ENCODE peak calls at places on chromosome 16, in eight cellular contexts. One of them, this sample, is unnamed.
A peak's percentile ranks its signal among the peaks of the same experiment; 100 is the strongest.

GRCh38 chr16:3576211-3576610 is 992 bp downstream of the NLRC3 start:
- DNase-seq in HEK293T: no peak
- DNase-seq in globus pallidus: no peak
- DNase-seq in activated CD4-positive, alpha-beta T cell treated with anti-CD3 and anti-CD28 coated beads, Interleukin-2, amount 50 U/mL, for 48 hours: peak; percentile 40
- DNase-seq in activated CD8-positive, alpha-beta memory T cell treated with anti-CD3 and anti-CD28 coated beads for 24 hours: peak; percentile 74
- DNase-seq in breast epithelium: no peak
- DNase-seq in non-pigmented ciliary epithelial cell: no peak
- DNase-seq in EH: no peak
- DNase-seq in this sample: no peak

GRCh38 chr16:54503436-54503835 is 216.8 kb upstream of the IRX3 start:
- DNase-seq in HEK293T: no peak
- DNase-seq in globus pallidus: no peak
- DNase-seq in activated CD4-positive, alpha-beta T cell treated with anti-CD3 and anti-CD28 coated beads, Interleukin-2, amount 50 U/mL, for 48 hours: no peak
- DNase-seq in activated CD8-positive, alpha-beta memory T cell treated with anti-CD3 and anti-CD28 coated beads for 24 hours: no peak
- DNase-seq in breast epithelium: no peak
- DNase-seq in non-pigmented ciliary epithelial cell: no peak
- DNase-seq in EH: no peak
- DNase-seq in this sample: no peak

GRCh38 chr16:88688013-88688778 is 1.9 kb upstream of the SNAI3 start:
- DNase-seq in HEK293T: no peak
- DNase-seq in globus pallidus: no peak
- DNase-seq in activated CD4-positive, alpha-beta T cell treated with anti-CD3 and anti-CD28 coated beads, Interleukin-2, amount 50 U/mL, for 48 hours: no peak
- DNase-seq in activated CD8-positive, alpha-beta memory T cell treated with anti-CD3 and anti-CD28 coated beads for 24 hours: no peak
- DNase-seq in breast epithelium: no peak
- DNase-seq in non-pigmented ciliary epithelial cell: no peak
- DNase-seq in EH: no peak
- DNase-seq in this sample: no peak

GRCh38 chr16:15701975-15702970 is 52.2 kb downstream of the NDE1 start:
- DNase-seq in HEK293T: no peak
- DNase-seq in globus pallidus: no peak
- DNase-seq in activated CD4-positive, alpha-beta T cell treated with anti-CD3 and anti-CD28 coated beads, Interleukin-2, amount 50 U/mL, for 48 hours: no peak
- DNase-seq in activated CD8-positive, alpha-beta memory T cell treated with anti-CD3 and anti-CD28 coated beads for 24 hours: no peak
- DNase-seq in breast epithelium: no peak
- DNase-seq in non-pigmented ciliary epithelial cell: no peak
- DNase-seq in EH: peak; percentile 46
- DNase-seq in this sample: no peak

GRCh38 chr16:85327731-85328664 is 215.7 kb upstream of the CIBAR2 start:
- DNase-seq in HEK293T: peak; percentile 70
- DNase-seq in globus pallidus: no peak
- DNase-seq in activated CD4-positive, alpha-beta T cell treated with anti-CD3 and anti-CD28 coated beads, Interleukin-2, amount 50 U/mL, for 48 hours: no peak
- DNase-seq in activated CD8-positive, alpha-beta memory T cell treated with anti-CD3 and anti-CD28 coated beads for 24 hours: no peak
- DNase-seq in breast epithelium: no peak
- DNase-seq in non-pigmented ciliary epithelial cell: peak; percentile 15
- DNase-seq in EH: no peak
- DNase-seq in this sample: peak; percentile 94

GRCh38 chr16:81652798-81653505 is 126.1 kb upstream of the PLCG2 start:
- DNase-seq in HEK293T: no peak
- DNase-seq in globus pallidus: no peak
- DNase-seq in activated CD4-positive, alpha-beta T cell treated with anti-CD3 and anti-CD28 coated beads, Interleukin-2, amount 50 U/mL, for 48 hours: no peak
- DNase-seq in activated CD8-positive, alpha-beta memory T cell treated with anti-CD3 and anti-CD28 coated beads for 24 hours: no peak
- DNase-seq in breast epithelium: no peak
- DNase-seq in non-pigmented ciliary epithelial cell: no peak
- DNase-seq in EH: no peak
- DNase-seq in this sample: no peak

GRCh38 chr16:62891-63290 is 9.3 kb downstream of the SNRNP25 start:
- DNase-seq in HEK293T: no peak
- DNase-seq in globus pallidus: no peak
- DNase-seq in activated CD4-positive, alpha-beta T cell treated with anti-CD3 and anti-CD28 coated beads, Interleukin-2, amount 50 U/mL, for 48 hours: no peak
- DNase-seq in activated CD8-positive, alpha-beta memory T cell treated with anti-CD3 and anti-CD28 coated beads for 24 hours: no peak
- DNase-seq in breast epithelium: no peak
- DNase-seq in non-pigmented ciliary epithelial cell: no peak
- DNase-seq in EH: no peak
- DNase-seq in this sample: no peak

GRCh38 chr16:23310217-23310616 is 8.1 kb downstream of the SCNN1B start:
- DNase-seq in HEK293T: no peak
- DNase-seq in globus pallidus: no peak
- DNase-seq in activated CD4-positive, alpha-beta T cell treated with anti-CD3 and anti-CD28 coated beads, Interleukin-2, amount 50 U/mL, for 48 hours: no peak
- DNase-seq in activated CD8-positive, alpha-beta memory T cell treated with anti-CD3 and anti-CD28 coated beads for 24 hours: no peak
- DNase-seq in breast epithelium: no peak
- DNase-seq in non-pigmented ciliary epithelial cell: no peak
- DNase-seq in EH: peak; percentile 5
- DNase-seq in this sample: no peak

GRCh38 chr16:525520-526180 is 1.9 kb upstream of the CAPN15 start:
- DNase-seq in HEK293T: no peak
- DNase-seq in globus pallidus: no peak
- DNase-seq in activated CD4-positive, alpha-beta T cell treated with anti-CD3 and anti-CD28 coated beads, Interleukin-2, amount 50 U/mL, for 48 hours: peak; percentile 85
- DNase-seq in activated CD8-positive, alpha-beta memory T cell treated with anti-CD3 and anti-CD28 coated beads for 24 hours: peak; percentile 86
- DNase-seq in breast epithelium: no peak
- DNase-seq in non-pigmented ciliary epithelial cell: peak; percentile 60
- DNase-seq in EH: peak; percentile 92
- DNase-seq in this sample: no peak

GRCh38 chr16:22075043-22075757 is 17.1 kb upstream of the VWA3A start:
- DNase-seq in HEK293T: no peak
- DNase-seq in globus pallidus: no peak
- DNase-seq in activated CD4-positive, alpha-beta T cell treated with anti-CD3 and anti-CD28 coated beads, Interleukin-2, amount 50 U/mL, for 48 hours: no peak
- DNase-seq in activated CD8-positive, alpha-beta memory T cell treated with anti-CD3 and anti-CD28 coated beads for 24 hours: no peak
- DNase-seq in breast epithelium: no peak
- DNase-seq in non-pigmented ciliary epithelial cell: no peak
- DNase-seq in EH: peak; percentile 69
- DNase-seq in this sample: no peak

GRCh38 chr16:9089660-9090059 is 1.8 kb upstream of the HAPSTR1 start:
- DNase-seq in HEK293T: no peak
- DNase-seq in globus pallidus: no peak
- DNase-seq in activated CD4-positive, alpha-beta T cell treated with anti-CD3 and anti-CD28 coated beads, Interleukin-2, amount 50 U/mL, for 48 hours: no peak
- DNase-seq in activated CD8-positive, alpha-beta memory T cell treated with anti-CD3 and anti-CD28 coated beads for 24 hours: no peak
- DNase-seq in breast epithelium: no peak
- DNase-seq in non-pigmented ciliary epithelial cell: no peak
- DNase-seq in EH: no peak
- DNase-seq in this sample: no peak

GRCh38 chr16:53517851-53518250 is 14.8 kb upstream of the AKTIP start:
- DNase-seq in HEK293T: no peak
- DNase-seq in globus pallidus: no peak
- DNase-seq in activated CD4-positive, alpha-beta T cell treated with anti-CD3 and anti-CD28 coated beads, Interleukin-2, amount 50 U/mL, for 48 hours: no peak
- DNase-seq in activated CD8-positive, alpha-beta memory T cell treated with anti-CD3 and anti-CD28 coated beads for 24 hours: no peak
- DNase-seq in breast epithelium: no peak
- DNase-seq in non-pigmented ciliary epithelial cell: no peak
- DNase-seq in EH: no peak
- DNase-seq in this sample: no peak

GRCh38 chr16:79843631-79844043 is 243.1 kb upstream of the MAF start:
- DNase-seq in HEK293T: no peak
- DNase-seq in globus pallidus: no peak
- DNase-seq in activated CD4-positive, alpha-beta T cell treated with anti-CD3 and anti-CD28 coated beads, Interleukin-2, amount 50 U/mL, for 48 hours: peak; percentile 48
- DNase-seq in activated CD8-positive, alpha-beta memory T cell treated with anti-CD3 and anti-CD28 coated beads for 24 hours: no peak
- DNase-seq in breast epithelium: no peak
- DNase-seq in non-pigmented ciliary epithelial cell: no peak
- DNase-seq in EH: no peak
- DNase-seq in this sample: no peak

GRCh38 chr16:28304214-28304613 is 11.9 kb downstream of the SBK1 start:
- DNase-seq in HEK293T: peak; percentile 33
- DNase-seq in globus pallidus: no peak
- DNase-seq in activated CD4-positive, alpha-beta T cell treated with anti-CD3 and anti-CD28 coated beads, Interleukin-2, amount 50 U/mL, for 48 hours: no peak
- DNase-seq in activated CD8-positive, alpha-beta memory T cell treated with anti-CD3 and anti-CD28 coated beads for 24 hours: no peak
- DNase-seq in breast epithelium: no peak
- DNase-seq in non-pigmented ciliary epithelial cell: no peak
- DNase-seq in EH: peak; percentile 36
- DNase-seq in this sample: peak; percentile 18

GRCh38 chr16:67959520-67959919 is 8.9 kb downstream of the SLC12A4 start:
- DNase-seq in HEK293T: no peak
- DNase-seq in globus pallidus: no peak
- DNase-seq in activated CD4-positive, alpha-beta T cell treated with anti-CD3 and anti-CD28 coated beads, Interleukin-2, amount 50 U/mL, for 48 hours: no peak
- DNase-seq in activated CD8-positive, alpha-beta memory T cell treated with anti-CD3 and anti-CD28 coated beads for 24 hours: no peak
- DNase-seq in breast epithelium: no peak
- DNase-seq in non-pigmented ciliary epithelial cell: no peak
- DNase-seq in EH: peak; percentile 94
- DNase-seq in this sample: no peak

GRCh38 chr16:19094542-19095365 is 19.0 kb upstream of the ITPRIPL2 start:
- DNase-seq in HEK293T: no peak
- DNase-seq in globus pallidus: no peak
- DNase-seq in activated CD4-positive, alpha-beta T cell treated with anti-CD3 and anti-CD28 coated beads, Interleukin-2, amount 50 U/mL, for 48 hours: no peak
- DNase-seq in activated CD8-positive, alpha-beta memory T cell treated with anti-CD3 and anti-CD28 coated beads for 24 hours: no peak
- DNase-seq in breast epithelium: no peak
- DNase-seq in non-pigmented ciliary epithelial cell: no peak
- DNase-seq in EH: no peak
- DNase-seq in this sample: peak; percentile 46

GRCh38 chr16:2898831-2899563 is 12.7 kb upstream of the FLYWCH1 start:
- DNase-seq in HEK293T: no peak
- DNase-seq in globus pallidus: no peak
- DNase-seq in activated CD4-positive, alpha-beta T cell treated with anti-CD3 and anti-CD28 coated beads, Interleukin-2, amount 50 U/mL, for 48 hours: no peak
- DNase-seq in activated CD8-positive, alpha-beta memory T cell treated with anti-CD3 and anti-CD28 coated beads for 24 hours: no peak
- DNase-seq in breast epithelium: no peak
- DNase-seq in non-pigmented ciliary epithelial cell: no peak
- DNase-seq in EH: no peak
- DNase-seq in this sample: no peak

GRCh38 chr16:89822188-89823086 is 5.8 kb upstream of the SPIRE2 start:
- DNase-seq in HEK293T: no peak
- DNase-seq in globus pallidus: no peak
- DNase-seq in activated CD4-positive, alpha-beta T cell treated with anti-CD3 and anti-CD28 coated beads, Interleukin-2, amount 50 U/mL, for 48 hours: no peak
- DNase-seq in activated CD8-positive, alpha-beta memory T cell treated with anti-CD3 and anti-CD28 coated beads for 24 hours: no peak
- DNase-seq in breast epithelium: no peak
- DNase-seq in non-pigmented ciliary epithelial cell: no peak
- DNase-seq in EH: no peak
- DNase-seq in this sample: no peak

GRCh38 chr16:31043352-31043751 is 10.0 kb downstream of the STX4 start:
- DNase-seq in HEK293T: no peak
- DNase-seq in globus pallidus: no peak
- DNase-seq in activated CD4-positive, alpha-beta T cell treated with anti-CD3 and anti-CD28 coated beads, Interleukin-2, amount 50 U/mL, for 48 hours: no peak
- DNase-seq in activated CD8-positive, alpha-beta memory T cell treated with anti-CD3 and anti-CD28 coated beads for 24 hours: no peak
- DNase-seq in breast epithelium: no peak
- DNase-seq in non-pigmented ciliary epithelial cell: no peak
- DNase-seq in EH: no peak
- DNase-seq in this sample: no peak

GRCh38 chr16:55370762-55371482 is 46.9 kb downstream of the IRX6 start:
- DNase-seq in HEK293T: peak; percentile 63
- DNase-seq in globus pallidus: peak; percentile 69
- DNase-seq in activated CD4-positive, alpha-beta T cell treated with anti-CD3 and anti-CD28 coated beads, Interleukin-2, amount 50 U/mL, for 48 hours: peak; percentile 3
- DNase-seq in activated CD8-positive, alpha-beta memory T cell treated with anti-CD3 and anti-CD28 coated beads for 24 hours: no peak
- DNase-seq in breast epithelium: peak; percentile 74
- DNase-seq in non-pigmented ciliary epithelial cell: no peak
- DNase-seq in EH: peak; percentile 35
- DNase-seq in this sample: peak; percentile 32

This sample was measured in KBM-7.